ENCODE peak calls at places on chromosomes 13 and 19, in ten cellular contexts. B is neural progenitor cell; N is SK-N-SH; V is osteoblast; L is breast epithelium; Z is neuronal stem cell; T is H9; Y is body of pancreas; R is A549; E is CD8-positive, alpha-beta memory T cell. W is an unnamed sample.
A peak's percentile ranks its signal among the peaks of the same experiment; 100 is the strongest.

GRCh38 chr13:113856716-113857065 is 7.2 kb downstream of the GAS6 start:
- DNase-seq in B (no peak), N (no peak), V (peak; percentile 99), L (peak; percentile 51), Z (no peak), T (peak; percentile 20), Y (peak; percentile 10), R (no peak), E (no peak), W (no peak)

GRCh38 chr19:30123109-30123508 is 181.1 kb downstream of the URI1 start:
- DNase-seq in B (no peak), N (no peak), V (no peak), L (no peak), Z (no peak), T (no peak), Y (no peak), R (no peak), E (no peak), W (no peak)

GRCh38 chr13:45119469-45119989 is 781 bp upstream of the GTF2F2 start:
- DNase-seq in B (peak; percentile 18), N (peak; percentile 37), V (peak; percentile 44), L (no peak), Z (no peak), T (no peak), Y (no peak), R (no peak), E (peak; percentile 79), W (no peak)

GRCh38 chr13:43111887-43112400 is 88.6 kb downstream of the DNAJC15 start:
- DNase-seq in B (no peak), N (no peak), V (no peak), L (no peak), Z (no peak), T (no peak), Y (no peak), R (no peak), E (no peak), W (no peak)

GRCh38 chr19:2239771-2240770 is 3.4 kb downstream of the SF3A2 start:
- DNase-seq in B (peak; percentile 90), N (no peak), V (no peak), L (no peak), Z (peak; percentile 56), T (no peak), Y (no peak), R (no peak), E (peak; percentile 73), W (peak; percentile 33)

GRCh38 chr13:26220575-26220974 is 1.5 kb downstream of the RNF6 start:
- DNase-seq in B (no peak), N (no peak), V (no peak), L (no peak), Z (no peak), T (no peak), Y (no peak), R (no peak), E (no peak), W (no peak)

GRCh38 chr19:16327911-16328823 is 3.5 kb downstream of the KLF2 start:
- DNase-seq in B (no peak), N (no peak), V (peak; percentile 88), L (no peak), Z (no peak), T (no peak), Y (peak; percentile 33), R (no peak), E (peak; percentile 81), W (peak; percentile 36)

GRCh38 chr19:2464389-2464788 is 7.6 kb upstream of the LMNB2 start:
- DNase-seq in B (no peak), N (no peak), V (no peak), L (no peak), Z (no peak), T (no peak), Y (no peak), R (no peak), E (no peak), W (no peak)

GRCh38 chr19:51784922-51785690 is 9.9 kb upstream of the FPR3 start:
- DNase-seq in B (no peak), N (no peak), V (no peak), L (no peak), Z (no peak), T (no peak), Y (peak; percentile 17), R (no peak), E (no peak), W (no peak)

GRCh38 chr13:44758595-44759221 is 182.6 kb upstream of the TSC22D1 start:
- DNase-seq in B (no peak), N (no peak), V (peak; percentile 92), L (no peak), Z (no peak), T (no peak), Y (peak; percentile 31), R (no peak), E (no peak), W (peak; percentile 81)

GRCh38 chr19:7943444-7944176 is at the start of gene TIMM44:
- DNase-seq in B (peak; percentile 100), N (peak; percentile 97), V (peak; percentile 99), L (peak; percentile 99), Z (peak; percentile 99), T (peak; percentile 100), Y (peak; percentile 99), R (peak; percentile 86), E (peak; percentile 99), W (peak; percentile 99)

GRCh38 chr19:35156673-35157014 is 2.1 kb downstream of the FXYD5 start:
- DNase-seq in B (no peak), N (no peak), V (peak; percentile 50), L (no peak), Z (no peak), T (no peak), Y (no peak), R (no peak), E (no peak), W (no peak)

GRCh38 chr13:77767413-77767812 is 69.9 kb downstream of the SLAIN1 start:
- DNase-seq in B (no peak), N (no peak), V (no peak), L (no peak), Z (no peak), T (no peak), Y (no peak), R (no peak), E (no peak), W (no peak)

GRCh38 chr19:7986321-7987083 is 18.9 kb downstream of the ELAVL1 start:
- DNase-seq in B (no peak), N (no peak), V (peak; percentile 92), L (no peak), Z (no peak), T (no peak), Y (no peak), R (no peak), E (no peak), W (peak; percentile 89)

GRCh38 chr13:51619614-51620013 is 35.4 kb downstream of the WDFY2 start:
- DNase-seq in B (no peak), N (no peak), V (no peak), L (no peak), Z (no peak), T (no peak), Y (no peak), R (no peak), E (no peak), W (peak; percentile 49)
- H3K4me1 ChIP-seq in B (peaks cover 14% of the 10 kb centered on the region), N (peaks cover 49% of the 10 kb centered on the region), V (peaks cover 28% of the 10 kb centered on the region), L (no peaks in the 10 kb centered on the region), Z (peaks cover 10% of the 10 kb centered on the region), T (peaks cover 6% of the 10 kb centered on the region), Y (peaks cover 32% of the 10 kb centered on the region), R (peaks cover 30% of the 10 kb centered on the region), E (peaks cover 11% of the 10 kb centered on the region), W (peaks cover 54% of the 10 kb centered on the region)

DNA sequence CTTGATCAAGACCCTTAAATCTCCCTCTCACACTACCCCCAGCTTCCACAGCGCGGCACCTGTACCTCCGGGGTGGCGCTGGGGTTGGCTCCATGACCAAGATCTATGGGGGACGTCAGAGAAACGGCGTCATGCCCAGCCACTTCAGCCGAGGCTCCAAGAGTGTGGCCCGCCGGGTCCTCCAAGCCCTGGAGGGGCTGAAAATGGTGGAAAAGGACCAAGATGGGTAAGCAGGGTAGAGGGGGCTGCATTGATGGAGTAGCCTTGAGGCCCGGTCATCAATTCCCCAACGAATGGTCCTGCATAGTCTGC is 8.1 kb upstream of the CD79A start:
- DNase-seq in B (no peak), N (no peak), V (no peak), L (no peak), Z (no peak), T (no peak), Y (no peak), R (no peak), E (no peak), W (no peak)
- H3K27ac ChIP-seq in B (peak overlapping the region; percentile 67), N (no peak overlapping the region), V (no peak overlapping the region), L (no peak overlapping the region), Z (no peak overlapping the region), T (no peak overlapping the region), Y (no peak overlapping the region), R (no peak overlapping the region), E (no peak overlapping the region), W (no peak overlapping the region)

GRCh38 chr19:40717880-40718773 is 1.2 kb downstream of the ITPKC start:
- DNase-seq in B (peak; percentile 58), N (no peak), V (peak; percentile 90), L (peak; percentile 58), Z (no peak), T (peak; percentile 38), Y (peak; percentile 46), R (peak; percentile 40), E (no peak), W (peak; percentile 11)
- H3K4me1 ChIP-seq in B (peaks cover 16% of the 10 kb centered on the region), N (peaks cover 8% of the 10 kb centered on the region), V (peaks cover 53% of the 10 kb centered on the region), L (no peaks in the 10 kb centered on the region), Z (peaks cover 25% of the 10 kb centered on the region), T (no peaks in the 10 kb centered on the region), Y (peaks cover 58% of the 10 kb centered on the region), R (peaks cover 42% of the 10 kb centered on the region), E (peaks cover 59% of the 10 kb centered on the region), W (peaks cover 37% of the 10 kb centered on the region)

GRCh38 chr13:31433756-31434155 is 234.0 kb downstream of the B3GLCT start:
- DNase-seq in B (no peak), N (no peak), V (no peak), L (no peak), Z (no peak), T (no peak), Y (no peak), R (no peak), E (no peak), W (no peak)
- H3K27ac ChIP-seq in B (no peak overlapping the region), N (no peak overlapping the region), V (no peak overlapping the region), L (peak overlapping the region; percentile 68), Z (no peak overlapping the region), T (no peak overlapping the region), Y (no peak overlapping the region), R (no peak overlapping the region), E (no peak overlapping the region), W (no peak overlapping the region)

GRCh38 chr19:48415869-48416268 is 22.4 kb downstream of the GRIN2D start:
- DNase-seq in B (no peak), N (no peak), V (no peak), L (no peak), Z (no peak), T (no peak), Y (no peak), R (no peak), E (no peak), W (no peak)

GRCh38 chr19:48413879-48414623 is 20.6 kb downstream of the GRIN2D start:
- DNase-seq in B (no peak), N (no peak), V (peak; percentile 74), L (no peak), Z (no peak), T (peak; percentile 68), Y (no peak), R (no peak), E (no peak), W (no peak)

GRCh38 chr19:48417436-48417835 is 24.0 kb downstream of the GRIN2D start:
- DNase-seq in B (no peak), N (no peak), V (no peak), L (no peak), Z (no peak), T (no peak), Y (no peak), R (no peak), E (no peak), W (no peak)

GRCh38 chr19:48418317-48419064 is 25.0 kb downstream of the GRIN2D start:
- DNase-seq in B (no peak), N (no peak), V (peak; percentile 67), L (no peak), Z (no peak), T (peak; percentile 41), Y (no peak), R (no peak), E (no peak), W (no peak)

GRCh38 chr19:48415395-48415794 is 21.9 kb downstream of the GRIN2D start:
- DNase-seq in B (peak; percentile 77), N (peak; percentile 82), V (peak; percentile 72), L (no peak), Z (no peak), T (peak; percentile 94), Y (peak; percentile 71), R (no peak), E (peak; percentile 79), W (no peak)
- H3K4me1 ChIP-seq in B (no peaks in the 10 kb centered on the region), N (no peaks in the 10 kb centered on the region), V (peaks cover 5% of the 10 kb centered on the region), L (no peaks in the 10 kb centered on the region), Z (peaks cover 13% of the 10 kb centered on the region), T (peaks cover 3% of the 10 kb centered on the region), Y (peaks cover 10% of the 10 kb centered on the region), R (peaks cover 13% of the 10 kb centered on the region), E (peaks cover 13% of the 10 kb centered on the region), W (peaks cover 3% of the 10 kb centered on the region)